ENCODE peak calls at places on chromosomes 6 and 20, in eight cellular contexts. A, L, V, R, C, H, D and P are unnamed samples.
A peak's percentile ranks its signal among the peaks of the same experiment; 100 is the strongest.

GRCh38 chr20:22958390-22958789 is 76.7 kb upstream of the SSTR4 start:
- DNase-seq in L (no peak), A (no peak), H (no peak), R (no peak), C (no peak), V (no peak), D (no peak), P (no peak)

GRCh38 chr20:15818651-15819071 is 754.6 kb downstream of the KIF16B start:
- DNase-seq in A (peak; percentile 63), R (no peak), D (no peak), C (no peak), H (no peak), V (no peak), L (no peak), P (no peak)

GRCh38 chr6:133891814-133892443 is 3.0 kb downstream of the TCF21 start:
- DNase-seq in C (no peak), D (no peak), H (no peak), L (no peak), V (no peak), R (no peak), A (no peak), P (no peak)

GRCh38 chr6:161607696-161608297 is 333.9 kb upstream of the AGPAT4 start:
- DNase-seq in A (no peak), D (no peak), V (no peak), H (no peak), L (no peak), C (no peak), R (no peak), P (no peak)

GRCh38 chr6:39678914-39679313 is 46.3 kb downstream of the KIF6 start:
- DNase-seq in D (no peak), A (no peak), H (no peak), C (no peak), R (no peak), L (no peak), V (no peak), P (no peak)

GRCh38 chr6:139436521-139437348 is 62.3 kb upstream of the CITED2 start:
- DNase-seq in V (no peak), R (no peak), D (no peak), H (no peak), C (no peak), A (no peak), L (no peak), P (no peak)

GRCh38 chr6:36358235-36358915 is 21.7 kb upstream of the BNIP5 start:
- DNase-seq in C (no peak), D (no peak), V (no peak), A (no peak), R (no peak), L (no peak), H (no peak), P (no peak)

GRCh38 chr20:34271961-34272360 is 30.7 kb downstream of the ASIP start:
- DNase-seq in D (no peak), L (no peak), V (peak; percentile 35), H (no peak), R (no peak), C (no peak), A (no peak), P (peak; percentile 42)

GRCh38 chr6:127547215-127547614 is 28.1 kb upstream of the MTCL3 start:
- DNase-seq in R (peak; percentile 3), L (no peak), C (no peak), A (peak; percentile 59), H (peak; percentile 21), D (no peak), V (no peak), P (no peak)
- TF ChIP-seq CTCF in R (no peak), L (no peak), C (peak; percentile 43), A (peak; percentile 73), H (peak; percentile 25), D (peak; percentile 12), V (peak; percentile 38), P (peak; percentile 17)

DNA sequence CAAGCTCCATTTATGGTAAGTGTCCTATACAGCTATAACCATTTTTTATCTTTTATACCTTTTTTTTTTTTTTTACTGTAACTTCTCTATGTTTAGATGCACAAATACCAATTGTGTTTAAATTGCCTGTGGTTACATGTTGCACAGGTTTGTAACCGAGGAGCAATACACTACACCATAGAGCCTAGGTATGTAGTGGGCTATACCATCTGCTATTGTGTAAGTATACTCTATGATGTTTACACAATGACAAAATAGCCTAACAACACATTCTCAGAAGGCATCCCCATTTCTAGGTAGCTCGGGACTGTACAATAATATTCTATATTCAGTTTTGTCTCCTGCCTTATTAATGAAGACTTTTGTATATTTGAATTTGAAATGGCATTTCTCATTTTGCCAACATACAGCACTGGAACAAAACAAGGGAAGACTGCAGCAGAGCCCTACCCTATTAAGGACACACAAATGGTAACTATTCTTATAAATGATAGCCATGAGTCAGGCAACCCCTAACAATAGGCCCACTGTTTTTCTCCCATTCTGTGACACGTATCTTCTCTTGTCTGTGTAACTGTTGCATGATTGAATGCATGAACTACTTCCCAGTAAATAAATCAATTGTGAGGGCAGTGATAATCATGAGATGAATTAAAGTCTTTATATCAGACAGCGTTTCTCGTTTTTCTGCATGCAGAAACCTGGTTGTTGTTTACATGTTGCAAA is 174.1 kb downstream of the EPM2A start:
- DNase-seq in R (no peak), L (no peak), V (no peak), D (no peak), A (no peak), H (no peak), C (no peak), P (no peak)
- TF ChIP-seq CTCF in R (no peak), L (no peak), V (no peak), D (no peak), A (no peak), H (no peak), C (no peak), P (no peak)

GRCh38 chr20:3797592-3798404 is 1.7 kb downstream of the CDC25B start:
- DNase-seq in V (no peak), L (peak; percentile 65), R (peak; percentile 65), D (peak; percentile 55), C (no peak), A (no peak), H (no peak), P (no peak)
- TF ChIP-seq CTCF in V (no peak), L (no peak), R (no peak), D (no peak), C (no peak), A (no peak), H (no peak), P (no peak)

GRCh38 chr6:124869412-124869811 is 92.8 kb upstream of the RNF217 start:
- DNase-seq in D (no peak), H (no peak), L (no peak), R (no peak), C (no peak), A (no peak), V (no peak), P (no peak)

GRCh38 chr6:124872361-124873065 is 89.7 kb upstream of the RNF217 start:
- DNase-seq in H (no peak), L (no peak), C (no peak), V (no peak), R (no peak), A (no peak), D (no peak), P (no peak)

GRCh38 chr6:124868476-124868875 is 93.8 kb upstream of the RNF217 start:
- DNase-seq in D (no peak), L (no peak), H (no peak), R (no peak), C (no peak), V (no peak), A (no peak), P (no peak)

GRCh38 chr6:124873066-124873410 is 89.2 kb upstream of the RNF217 start:
- DNase-seq in A (no peak), C (no peak), H (no peak), V (no peak), R (no peak), D (no peak), L (no peak), P (no peak)

GRCh38 chr6:124870611-124871201 is 91.5 kb upstream of the RNF217 start:
- DNase-seq in V (no peak), R (no peak), L (no peak), D (peak; percentile 73), A (no peak), C (no peak), H (peak; percentile 11), P (no peak)
- TF ChIP-seq CTCF in V (peak; percentile 65), R (peak; percentile 61), L (peak; percentile 56), D (peak; percentile 47), A (peak; percentile 92), C (no peak), H (no peak), P (peak; percentile 79)

DNA sequence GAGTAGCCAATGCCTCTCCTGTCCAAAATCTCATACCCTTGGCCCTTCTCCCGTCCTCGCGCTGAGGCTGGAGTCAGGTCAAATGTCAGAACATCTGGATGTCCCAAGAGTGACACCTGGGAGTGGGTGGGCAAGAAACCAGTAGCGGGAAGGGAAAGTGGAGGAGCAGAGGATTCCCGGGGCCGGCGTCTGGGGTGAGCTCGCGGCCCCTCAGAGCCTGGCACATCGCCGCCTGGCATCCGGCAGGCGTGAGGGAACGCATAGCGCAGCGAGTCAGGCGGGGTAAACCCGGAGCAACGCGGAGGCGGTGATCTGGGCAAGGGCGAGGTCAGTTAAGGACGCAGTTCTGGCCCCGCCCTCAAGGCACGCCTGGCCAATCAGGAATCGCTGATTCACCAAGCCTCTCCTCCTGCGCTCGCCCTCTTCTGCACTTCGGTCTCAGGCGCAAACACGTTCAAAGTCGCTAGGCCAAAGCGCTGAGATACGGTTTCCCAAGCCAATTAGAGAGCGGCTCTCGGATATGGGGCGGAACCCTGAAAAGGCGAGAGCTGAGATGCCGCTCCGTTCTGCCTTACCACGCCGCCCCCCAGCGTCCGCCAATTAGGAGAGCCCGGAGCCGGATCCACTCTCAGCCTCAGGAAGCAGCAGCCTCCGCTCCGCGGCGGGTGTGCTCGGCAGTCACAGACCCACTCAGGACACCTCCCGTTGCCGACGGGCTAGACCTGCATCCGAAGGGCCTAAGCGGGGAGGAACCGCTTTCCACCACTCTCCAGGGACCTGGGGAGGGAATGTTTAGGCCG is 22.5 kb downstream of the VPS52 start:
- DNase-seq in H (peak; percentile 100), D (peak; percentile 99), R (peak; percentile 99), A (peak; percentile 99), V (peak; percentile 95), L (peak; percentile 99), C (peak; percentile 99), P (peak; percentile 98)
- TF ChIP-seq CTCF in H (no peak), D (no peak), R (no peak), A (no peak), V (no peak), L (no peak), C (peak; percentile 8), P (peak; percentile 13)

GRCh38 chr6:130826442-130827246 is 562 bp upstream of the SMLR1 start:
- DNase-seq in R (no peak), C (no peak), A (no peak), L (no peak), D (no peak), H (no peak), V (no peak), P (no peak)

GRCh38 chr6:130824978-130825694 is 2.1 kb upstream of the SMLR1 start:
- DNase-seq in H (no peak), V (no peak), L (no peak), A (no peak), C (no peak), D (no peak), R (no peak), P (no peak)

GRCh38 chr6:130829333-130829910 is 2.2 kb downstream of the SMLR1 start:
- DNase-seq in L (no peak), V (no peak), C (no peak), D (no peak), R (no peak), H (peak; percentile 49), A (no peak), P (no peak)

GRCh38 chr6:130825772-130826441 is 1.3 kb upstream of the SMLR1 start:
- DNase-seq in H (no peak), R (peak; percentile 15), V (no peak), C (no peak), D (no peak), A (peak; percentile 87), L (no peak), P (no peak)

GRCh38 chr6:130827247-130828149 is at the start of gene SMLR1:
- DNase-seq in R (no peak), H (no peak), L (no peak), C (no peak), A (no peak), V (no peak), D (no peak), P (no peak)
- TF ChIP-seq CTCF in R (no peak), H (no peak), L (no peak), C (no peak), A (no peak), V (no peak), D (no peak), P (no peak)